ENCODE peak calls at places on chromosome 20, in six cellular contexts. X is activated gamma-delta T cell; Z is PC-9; J is A172; F is heart right ventricle; G is activated T-cell treated with anti-CD3 and anti-CD28 coated beads, Interleukin-2, amount 50 U/mL, for 4 hours. K is an unnamed sample.

GRCh38 chr20:6632187-6632586 is 135.3 kb upstream of the BMP2 start:
- DNase-seq in X (no peak), Z (no peak), J (no peak), F (peak), G (no peak), K (no peak)

GRCh38 chr20:64077876-64078551 is 1.3 kb downstream of the RGS19 start:
- DNase-seq in X (peak), Z (no peak), J (no peak), F (no peak), G (no peak), K (no peak)

GRCh38 chr20:50861012-50861411 is 66.2 kb downstream of the BCAS4 start:
- DNase-seq in X (no peak), Z (no peak), J (no peak), F (no peak), G (no peak), K (no peak)

GRCh38 chr20:2292711-2293110 is 3.1 kb upstream of the TGM3 start:
- DNase-seq in X (no peak), Z (peak), J (no peak), F (no peak), G (no peak), K (no peak)

GRCh38 chr20:60693513-60694133 is 558.4 kb upstream of the CDH4 start:
- DNase-seq in X (no peak), Z (no peak), J (no peak), F (no peak), G (no peak), K (no peak)

GRCh38 chr20:33267691-33268090 is 15.3 kb upstream of the BPIFB1 start:
- DNase-seq in X (no peak), Z (no peak), J (no peak), F (no peak), G (no peak), K (no peak)

GRCh38 chr20:49801882-49802281 is 10.7 kb upstream of the SLC9A8 start:
- DNase-seq in X (no peak), Z (no peak), J (no peak), F (no peak), G (no peak), K (no peak)

GRCh38 chr20:48064929-48065328 is 279.6 kb upstream of the SULF2 start:
- DNase-seq in X (no peak), Z (peak), J (no peak), F (no peak), G (no peak), K (no peak)

GRCh38 chr20:48292806-48293205 is 507.5 kb upstream of the SULF2 start:
- DNase-seq in X (no peak), Z (no peak), J (no peak), F (no peak), G (no peak), K (no peak)

GRCh38 chr20:3199976-3200755 is 4.3 kb downstream of the DDRGK1 start:
- DNase-seq in X (no peak), Z (no peak), J (no peak), F (no peak), G (no peak), K (no peak)

GRCh38 chr20:17761612-17762011 is 61.8 kb downstream of the BANF2 start:
- DNase-seq in X (no peak), Z (no peak), J (no peak), F (no peak), G (no peak), K (no peak)

GRCh38 chr20:32522775-32523612 is 62.1 kb downstream of the NOL4L start:
- DNase-seq in X (no peak), Z (peak), J (peak), F (no peak), G (no peak), K (no peak)

GRCh38 chr20:3189561-3190131 is 14.8 kb downstream of the DDRGK1 start:
- DNase-seq in X (no peak), Z (no peak), J (no peak), F (no peak), G (no peak), K (no peak)

GRCh38 chr20:6683346-6683977 is 84.0 kb upstream of the BMP2 start:
- DNase-seq in X (no peak), Z (no peak), J (no peak), F (no peak), G (no peak), K (no peak)

GRCh38 chr20:23637282-23638221 is at the start of gene CST3:
- DNase-seq in X (no peak), Z (peak), J (peak), F (peak), G (no peak), K (peak)

GRCh38 chr20:21272679-21273078 is 30.5 kb upstream of the XRN2 start:
- DNase-seq in X (no peak), Z (no peak), J (no peak), F (no peak), G (no peak), K (no peak)

GRCh38 chr20:33490023-33490933 is at the start of gene CBFA2T2:
- DNase-seq in X (peak), Z (peak), J (peak), F (peak), G (no peak), K (peak)

GRCh38 chr20:33908351-33908750 is 85.4 kb upstream of the RALY start:
- DNase-seq in X (no peak), Z (peak), J (peak), F (no peak), G (no peak), K (peak)

GRCh38 chr20:24134284-24134683 is 145.7 kb upstream of the GGTLC1 start:
- DNase-seq in X (no peak), Z (peak), J (no peak), F (no peak), G (no peak), K (no peak)

GRCh38 chr20:33099842-33100538 is 20.5 kb downstream of the BPIFB4 start:
- DNase-seq in X (no peak), Z (no peak), J (peak), F (no peak), G (no peak), K (no peak)

GRCh38 chr20:35821807-35822242 is 50.0 kb downstream of the PHF20 start:
- DNase-seq in X (no peak), Z (peak), J (peak), F (no peak), G (no peak), K (peak)

GRCh38 chr20:48904566-48905321 is 16.8 kb upstream of the ARFGEF2 start:
- DNase-seq in X (no peak), Z (peak), J (peak), F (peak), G (peak), K (peak)

GRCh38 chr20:11350126-11351005 is 567.3 kb upstream of the BTBD3 start:
- DNase-seq in X (no peak), Z (no peak), J (no peak), F (no peak), G (no peak), K (peak)

GRCh38 chr20:47980336-47981177 is 195.3 kb upstream of the SULF2 start:
- DNase-seq in X (no peak), Z (no peak), J (no peak), F (no peak), G (no peak), K (no peak)

GRCh38 chr20:39290575-39290974 is 328.4 kb downstream of the DHX35 start:
- DNase-seq in X (no peak), Z (no peak), J (no peak), F (no peak), G (no peak), K (no peak)

GRCh38 chr20:46767127-46767761 is 57.8 kb downstream of the SLC2A10 start:
- DNase-seq in X (no peak), Z (no peak), J (peak), F (no peak), G (no peak), K (peak)

GRCh38 chr20:63554361-63555278 is 661 bp downstream of the FNDC11 start:
- DNase-seq in X (no peak), Z (no peak), J (no peak), F (no peak), G (no peak), K (no peak)

GRCh38 chr20:4156411-4156810 is 141.1 kb upstream of the RNF24 start:
- DNase-seq in X (no peak), Z (peak), J (no peak), F (no peak), G (no peak), K (no peak)

GRCh38 chr20:53984354-53984753 is 86.0 kb downstream of the BCAS1 start:
- DNase-seq in X (no peak), Z (no peak), J (no peak), F (no peak), G (no peak), K (peak)

GRCh38 chr20:21189761-21190523 is 64.1 kb downstream of the KIZ start:
- DNase-seq in X (no peak), Z (no peak), J (no peak), F (no peak), G (no peak), K (no peak)

GRCh38 chr20:57500235-57500634 is 24.7 kb downstream of the CTCFL start:
- DNase-seq in X (no peak), Z (no peak), J (no peak), F (no peak), G (no peak), K (no peak)

GRCh38 chr20:47583551-47583950 is 81.9 kb downstream of the NCOA3 start:
- DNase-seq in X (no peak), Z (no peak), J (no peak), F (no peak), G (no peak), K (no peak)